ENCODE peak calls at places on chromosomes 4 and X, in ten cellular contexts. H is dorsolateral prefrontal cortex, U is GM23338, Y is coronary artery, K is Calu3, A is colonic mucosa, B is lower leg skin, S is tibial artery, Q is pancreas, P is PC-9. Z is an unnamed sample.
A peak's percentile ranks its signal among the peaks of the same experiment; 100 is the strongest.

GRCh38 chrX:87337267-87337666 is 180.3 kb upstream of the KLHL4 start:
- DNase-seq in K (no peak), Q (no peak), A (no peak), B (no peak), U (peak; percentile 1), S (no peak), P (no peak), Y (no peak), H (no peak), Z (no peak)

GRCh38 chrX:105302246-105302645 is 81.8 kb upstream of the TEX13A start:
- DNase-seq in Q (no peak), A (no peak), P (no peak), K (no peak), U (no peak), Y (no peak), H (no peak), B (no peak), S (no peak), Z (no peak)

GRCh38 chrX:134932528-134933217 is 58.1 kb upstream of the SMIM10 start:
- DNase-seq in K (no peak), Q (no peak), U (no peak), Y (no peak), S (no peak), P (no peak), A (no peak), B (no peak), H (no peak), Z (no peak)

GRCh38 chrX:49177338-49177833 is 5.7 kb downstream of the PLP2 start:
- DNase-seq in U (no peak), B (no peak), K (peak; percentile 21), Q (no peak), S (no peak), Y (no peak), H (no peak), A (peak; percentile 62), P (no peak), Z (no peak)

GRCh38 chr4:68476191-68476590 is 28.9 kb downstream of the TMPRSS11E start:
- DNase-seq in S (no peak), Y (no peak), Q (no peak), B (no peak), A (no peak), P (no peak), H (no peak), U (no peak), K (no peak), Z (no peak)

GRCh38 chr4:48093949-48094550 is 40.0 kb downstream of the TXK start:
- DNase-seq in S (no peak), K (peak; percentile 71), U (peak; percentile 18), B (no peak), Q (peak; percentile 31), P (peak; percentile 86), A (peak; percentile 57), H (no peak), Y (no peak), Z (no peak)

GRCh38 chrX:6729581-6729980 is 194.7 kb upstream of the VCX3A start:
- DNase-seq in A (no peak), K (no peak), P (no peak), Q (no peak), Y (no peak), B (no peak), U (no peak), H (no peak), S (no peak), Z (no peak)

GRCh38 chrX:618761-619450 is 11.7 kb upstream of the SHOX start:
- DNase-seq in P (no peak), Q (no peak), Y (no peak), S (no peak), A (no peak), B (no peak), U (no peak), K (no peak), H (no peak), Z (no peak)

GRCh38 chr4:169272265-169272886 is 1.6 kb upstream of the SH3RF1 start:
- DNase-seq in K (no peak), Q (no peak), A (no peak), S (no peak), P (peak; percentile 84), Y (no peak), U (no peak), H (no peak), B (no peak), Z (no peak)

GRCh38 chr4:169268951-169269781 is 1.6 kb downstream of the SH3RF1 start:
- DNase-seq in S (no peak), K (peak; percentile 29), A (peak; percentile 52), B (no peak), U (no peak), H (no peak), Y (no peak), Q (no peak), P (peak; percentile 67), Z (no peak)

GRCh38 chr4:169271692-169272007 is 894 bp upstream of the SH3RF1 start:
- DNase-seq in K (no peak), Y (no peak), B (no peak), H (no peak), P (no peak), S (no peak), A (peak; percentile 38), U (no peak), Q (no peak), Z (no peak)

GRCh38 chr4:169270810-169271691 is at the start of gene SH3RF1:
- DNase-seq in S (peak; percentile 95), B (peak; percentile 84), U (peak; percentile 75), H (peak; percentile 79), A (peak; percentile 89), Q (peak; percentile 90), P (peak; percentile 60), Y (peak; percentile 94), K (peak; percentile 83), Z (peak; percentile 60)

GRCh38 chr4:169270156-169270809 is 473 bp downstream of the SH3RF1 start:
- DNase-seq in B (peak; percentile 31), H (peak; percentile 43), S (peak; percentile 87), A (peak; percentile 63), Q (peak; percentile 80), U (peak; percentile 70), K (peak; percentile 45), P (peak; percentile 35), Y (peak; percentile 89), Z (no peak)
- TF ChIP-seq CTCF in B (no peak), H (no peak), S (no peak), A (no peak), Q (no peak), U (no peak), K (no peak), P (no peak), Y (no peak), Z (no peak)

DNA sequence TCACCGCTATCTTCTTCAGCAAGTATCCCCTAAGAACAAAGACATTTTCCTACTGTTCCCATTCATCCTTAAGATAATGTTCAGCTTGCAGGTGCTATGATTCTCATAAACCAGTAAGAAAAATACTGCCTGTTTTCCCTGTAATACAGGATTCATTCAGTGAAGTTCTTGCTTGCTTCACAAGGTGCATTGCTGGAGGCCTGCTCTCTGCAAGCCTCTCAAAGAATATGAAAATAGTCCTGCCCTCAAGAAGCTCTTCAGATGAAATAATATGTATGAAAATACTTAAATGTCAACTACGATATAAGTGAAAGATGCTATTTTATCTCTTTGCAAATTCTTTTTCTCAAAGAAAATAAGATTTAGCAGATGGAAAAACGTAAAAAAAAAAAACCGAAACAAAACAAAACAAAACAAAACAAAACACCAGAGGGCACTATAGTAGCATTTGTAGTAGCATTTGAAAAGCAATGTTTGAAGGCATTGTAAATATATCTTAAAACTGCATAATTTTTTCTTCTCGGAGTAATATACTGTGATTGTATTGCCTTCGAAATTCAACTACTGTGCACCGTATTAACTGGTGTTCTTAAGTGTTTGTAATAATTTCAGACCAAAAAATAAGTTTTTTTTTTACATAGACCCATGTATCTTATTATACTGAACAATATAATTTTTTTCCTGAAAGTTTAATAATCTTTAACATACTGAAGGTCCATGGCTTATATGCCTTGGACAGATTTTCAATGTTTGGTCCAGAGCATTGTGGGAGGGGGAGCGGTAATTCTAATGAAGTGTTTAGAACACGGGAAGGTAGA is 26.0 kb downstream of the ADH4 start:
- DNase-seq in S (no peak), U (peak; percentile 34), H (no peak), P (no peak), K (no peak), A (no peak), Q (no peak), Y (no peak), B (no peak), Z (no peak)
- TF ChIP-seq CTCF in S (peak; percentile 35), U (peak; percentile 57), H (peak; percentile 71), P (peak; percentile 68), K (no peak), A (no peak), Q (no peak), Y (no peak), B (no peak), Z (no peak)

GRCh38 chr4:6337331-6337935 is 67.8 kb downstream of the WFS1 start:
- DNase-seq in P (no peak), Q (peak; percentile 34), A (no peak), B (no peak), Y (no peak), U (no peak), K (peak; percentile 58), S (no peak), H (peak; percentile 15), Z (no peak)

GRCh38 chr4:6334203-6334887 is 64.7 kb downstream of the WFS1 start:
- DNase-seq in Y (no peak), B (no peak), H (peak; percentile 14), P (no peak), K (no peak), Q (no peak), U (no peak), S (no peak), A (no peak), Z (no peak)

GRCh38 chr4:6338175-6338950 is 68.7 kb downstream of the WFS1 start:
- DNase-seq in P (no peak), B (no peak), Y (no peak), Q (no peak), H (no peak), S (no peak), K (no peak), A (no peak), U (no peak), Z (no peak)

GRCh38 chr4:6335040-6335590 is 65.5 kb downstream of the WFS1 start:
- DNase-seq in Y (no peak), B (no peak), S (no peak), H (peak; percentile 15), P (no peak), U (peak; percentile 60), Q (no peak), K (no peak), A (no peak), Z (no peak)

DNA sequence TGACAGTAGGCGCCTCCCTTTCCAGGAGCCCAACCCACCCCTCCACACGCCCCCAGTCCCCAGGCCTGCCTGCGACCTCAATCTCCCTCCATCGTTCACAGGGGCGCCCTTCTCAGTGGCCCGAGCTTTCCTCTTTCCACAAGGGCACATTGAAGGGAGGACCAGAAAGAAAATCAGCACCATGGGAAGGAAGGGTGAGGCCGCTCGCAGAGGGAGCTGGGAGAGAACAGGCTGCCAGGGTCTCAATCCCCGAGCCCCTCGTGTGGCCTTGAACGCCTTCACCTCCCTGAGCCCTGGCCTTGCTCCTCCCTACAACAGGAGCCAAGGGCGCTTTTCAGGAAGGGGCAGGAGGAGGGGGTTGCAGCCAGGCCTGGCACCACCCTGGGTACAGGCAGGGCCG is 66.5 kb downstream of the WFS1 start:
- DNase-seq in Y (no peak), Q (no peak), H (peak; percentile 14), K (no peak), P (no peak), U (no peak), A (no peak), B (no peak), S (no peak), Z (no peak)
- TF ChIP-seq CTCF in Y (no peak), Q (no peak), H (no peak), K (no peak), P (no peak), U (no peak), A (no peak), B (no peak), S (no peak), Z (no peak)

GRCh38 chrX:81957900-81958545 is 756.1 kb downstream of the SH3BGRL start:
- DNase-seq in H (no peak), U (peak; percentile 11), Y (no peak), B (no peak), A (no peak), Q (no peak), K (peak; percentile 23), S (no peak), P (no peak), Z (no peak)
- TF ChIP-seq CTCF in H (peak; percentile 62), U (no peak), Y (no peak), B (no peak), A (no peak), Q (no peak), K (no peak), S (peak; percentile 18), P (peak; percentile 47), Z (no peak)

Z was measured in omental fat pad.